ENCODE peak calls at places on chromosomes 13 and 19, in nine cellular contexts. L, W, V, I, J, S, Z, P and Q are unnamed samples.

GRCh38 chr13:104385409-104385808 is 1319.2 kb upstream of the SLC10A2 start:
- DNase-seq in V (no peak), J (no peak), Z (no peak), I (peak; percentile 84), P (no peak), L (no peak), S (no peak), W (no peak), Q (no peak)

GRCh38 chr13:23899555-23899954 is 2.3 kb upstream of the C1QTNF9B start:
- DNase-seq in S (peak; percentile 32), J (no peak), I (peak; percentile 27), L (no peak), V (no peak), P (peak; percentile 30), W (no peak), Z (no peak), Q (peak; percentile 47)

GRCh38 chr13:41897126-41897525 is 63.8 kb downstream of the VWA8 start:
- DNase-seq in W (no peak), Z (no peak), J (no peak), I (no peak), P (no peak), L (no peak), V (no peak), S (no peak), Q (no peak)

GRCh38 chr13:30805132-30805537 is 69.8 kb downstream of the ALOX5AP start:
- DNase-seq in W (no peak), J (no peak), I (no peak), V (no peak), Z (no peak), P (no peak), S (no peak), L (no peak), Q (no peak)

GRCh38 chr19:45344621-45345505 is 4.3 kb downstream of the KLC3 start:
- DNase-seq in S (no peak), Z (no peak), V (no peak), L (no peak), W (no peak), J (no peak), I (peak; percentile 37), P (no peak), Q (no peak)

GRCh38 chr19:4338441-4339350 is at the start of gene STAP2:
- DNase-seq in J (no peak), V (no peak), S (peak; percentile 7), W (peak; percentile 90), Z (peak; percentile 24), L (no peak), I (peak; percentile 92), P (peak; percentile 58), Q (no peak)

GRCh38 chr19:58033741-58034475 is at the start of gene ZSCAN1:
- DNase-seq in Z (no peak), V (no peak), J (peak; percentile 55), W (peak; percentile 80), L (peak; percentile 21), I (peak; percentile 11), P (peak; percentile 96), S (no peak), Q (peak; percentile 98)

GRCh38 chr19:47356900-47357299 is 7.8 kb downstream of the DHX34 start:
- DNase-seq in I (no peak), Z (no peak), W (no peak), V (no peak), P (no peak), L (no peak), J (no peak), S (no peak), Q (no peak)

GRCh38 chr19:17205237-17206140 is 9.7 kb upstream of the USE1 start:
- DNase-seq in V (peak; percentile 2), W (peak; percentile 61), I (peak; percentile 23), Z (no peak), L (peak; percentile 37), J (peak; percentile 63), S (peak; percentile 29), P (peak; percentile 55), Q (peak; percentile 45)

GRCh38 chr19:45179063-45179847 is 671 bp downstream of the BLOC1S3 start:
- DNase-seq in Z (no peak), J (no peak), P (no peak), L (peak; percentile 38), I (peak; percentile 42), S (no peak), V (no peak), W (no peak), Q (no peak)

GRCh38 chr19:35088514-35088913 is 27.1 kb upstream of the FXYD3 start:
- DNase-seq in V (no peak), P (peak; percentile 18), J (no peak), W (no peak), Z (no peak), S (no peak), I (peak; percentile 81), L (no peak), Q (no peak)

GRCh38 chr19:39671739-39672363 is 16.1 kb downstream of the LGALS16 start:
- DNase-seq in I (peak; percentile 31), W (no peak), Z (peak; percentile 45), P (peak; percentile 29), V (peak; percentile 42), S (peak; percentile 56), L (peak; percentile 37), J (peak; percentile 60), Q (peak; percentile 50)

GRCh38 chr19:58229255-58229639 is 533 bp downstream of the ZNF544 start:
- DNase-seq in L (peak; percentile 14), V (no peak), Z (no peak), J (no peak), S (peak; percentile 71), W (no peak), P (no peak), I (peak; percentile 17), Q (no peak)

GRCh38 chr19:45492627-45493470 is 4.0 kb downstream of the RTN2 start:
- DNase-seq in V (no peak), P (no peak), Z (no peak), W (peak; percentile 71), L (no peak), J (no peak), I (no peak), S (no peak), Q (peak; percentile 35)

GRCh38 chr13:97967948-97968347 is 14.5 kb downstream of the IPO5 start:
- DNase-seq in W (no peak), P (no peak), S (no peak), I (no peak), L (no peak), V (no peak), J (no peak), Z (no peak), Q (no peak)

GRCh38 chr19:35569281-35569781 is 5.9 kb upstream of the ATP4A start:
- DNase-seq in P (no peak), W (no peak), S (no peak), I (no peak), Z (no peak), L (no peak), V (no peak), J (no peak), Q (no peak)

GRCh38 chr13:107069107-107069776 is 501.3 kb upstream of the ARGLU1 start:
- DNase-seq in Z (no peak), I (no peak), W (no peak), V (no peak), P (no peak), S (no peak), J (no peak), L (no peak), Q (no peak)

GRCh38 chr19:51688665-51689571 is 4.2 kb upstream of the SPACA6 start:
- DNase-seq in W (peak; percentile 88), P (peak; percentile 91), V (peak; percentile 75), I (peak; percentile 94), J (no peak), Z (no peak), S (no peak), L (no peak), Q (peak; percentile 94)

GRCh38 chr19:6402834-6403608 is 10.1 kb upstream of the GTF2F1 start:
- DNase-seq in W (peak; percentile 85), I (no peak), J (no peak), L (no peak), V (no peak), Z (no peak), P (no peak), S (no peak), Q (peak; percentile 87)